ENCODE peak calls at places on chromosome 13, in five cellular contexts. One of them, this sample, is unnamed.

GRCh38 chr13:23020246-23020843 is 160.4 kb upstream of the SGCG start:
- DNase-seq in mammary epithelial cell: peak; percentile 29
- DNase-seq in CD8-positive, alpha-beta memory T cell: no peak
- DNase-seq in lung: no peak
- DNase-seq in CD4-positive, alpha-beta memory T cell: peak; percentile 22
- DNase-seq in this sample: peak; percentile 52

GRCh38 chr13:61795580-61795979 is 379.9 kb upstream of the PCDH20 start:
- DNase-seq in mammary epithelial cell: no peak
- DNase-seq in CD8-positive, alpha-beta memory T cell: no peak
- DNase-seq in lung: no peak
- DNase-seq in CD4-positive, alpha-beta memory T cell: no peak
- DNase-seq in this sample: no peak

GRCh38 chr13:50353651-50354415 is 338.6 kb downstream of the KCNRG start:
- DNase-seq in mammary epithelial cell: peak; percentile 54
- DNase-seq in CD8-positive, alpha-beta memory T cell: no peak
- DNase-seq in lung: no peak
- DNase-seq in CD4-positive, alpha-beta memory T cell: no peak
- DNase-seq in this sample: no peak

GRCh38 chr13:39892731-39893293 is 237.3 kb downstream of the COG6 start:
- DNase-seq in mammary epithelial cell: no peak
- DNase-seq in CD8-positive, alpha-beta memory T cell: no peak
- DNase-seq in lung: no peak
- DNase-seq in CD4-positive, alpha-beta memory T cell: peak; percentile 12
- DNase-seq in this sample: no peak

GRCh38 chr13:61413572-61413971 is 2.1 kb downstream of the PCDH20 start:
- DNase-seq in mammary epithelial cell: no peak
- DNase-seq in CD8-positive, alpha-beta memory T cell: no peak
- DNase-seq in lung: no peak
- DNase-seq in CD4-positive, alpha-beta memory T cell: no peak
- DNase-seq in this sample: no peak

GRCh38 chr13:113448885-113449692 is 4.2 kb downstream of the ADPRHL1 start:
- DNase-seq in mammary epithelial cell: no peak
- DNase-seq in CD8-positive, alpha-beta memory T cell: peak; percentile 41
- DNase-seq in lung: peak; percentile 77
- DNase-seq in CD4-positive, alpha-beta memory T cell: peak; percentile 70
- DNase-seq in this sample: peak; percentile 71

GRCh38 chr13:92537485-92537884 is 689.1 kb upstream of the GPC6 start:
- DNase-seq in mammary epithelial cell: no peak
- DNase-seq in CD8-positive, alpha-beta memory T cell: no peak
- DNase-seq in lung: no peak
- DNase-seq in CD4-positive, alpha-beta memory T cell: no peak
- DNase-seq in this sample: no peak

GRCh38 chr13:74136089-74136658 is 2.0 kb upstream of the KLF12 start:
- DNase-seq in mammary epithelial cell: peak; percentile 67
- DNase-seq in CD8-positive, alpha-beta memory T cell: peak; percentile 40
- DNase-seq in lung: no peak
- DNase-seq in CD4-positive, alpha-beta memory T cell: peak; percentile 54
- DNase-seq in this sample: peak; percentile 11

GRCh38 chr13:24274452-24274971 is 34.9 kb upstream of the C1QTNF9 start:
- DNase-seq in mammary epithelial cell: peak; percentile 6
- DNase-seq in CD8-positive, alpha-beta memory T cell: peak; percentile 55
- DNase-seq in lung: no peak
- DNase-seq in CD4-positive, alpha-beta memory T cell: peak; percentile 59
- DNase-seq in this sample: no peak

GRCh38 chr13:102609696-102610095 is 12.9 kb downstream of the TPP2 start:
- DNase-seq in mammary epithelial cell: no peak
- DNase-seq in CD8-positive, alpha-beta memory T cell: no peak
- DNase-seq in lung: no peak
- DNase-seq in CD4-positive, alpha-beta memory T cell: no peak
- DNase-seq in this sample: no peak

GRCh38 chr13:32165791-32166190 is 134.2 kb downstream of the FRY start:
- DNase-seq in mammary epithelial cell: peak; percentile 41
- DNase-seq in CD8-positive, alpha-beta memory T cell: no peak
- DNase-seq in lung: no peak
- DNase-seq in CD4-positive, alpha-beta memory T cell: no peak
- DNase-seq in this sample: no peak

GRCh38 chr13:33272531-33273124 is 12.9 kb downstream of the STARD13 start:
- DNase-seq in mammary epithelial cell: peak; percentile 41
- DNase-seq in CD8-positive, alpha-beta memory T cell: no peak
- DNase-seq in lung: no peak
- DNase-seq in CD4-positive, alpha-beta memory T cell: no peak
- DNase-seq in this sample: no peak

GRCh38 chr13:45370922-45371406 is 30.0 kb upstream of the TPT1 start:
- DNase-seq in mammary epithelial cell: no peak
- DNase-seq in CD8-positive, alpha-beta memory T cell: peak; percentile 46
- DNase-seq in lung: peak; percentile 60
- DNase-seq in CD4-positive, alpha-beta memory T cell: peak; percentile 43
- DNase-seq in this sample: peak; percentile 71

GRCh38 chr13:49315036-49315565 is 67.4 kb downstream of the CDADC1 start:
- DNase-seq in mammary epithelial cell: no peak
- DNase-seq in CD8-positive, alpha-beta memory T cell: no peak
- DNase-seq in lung: no peak
- DNase-seq in CD4-positive, alpha-beta memory T cell: no peak
- DNase-seq in this sample: no peak

GRCh38 chr13:107099661-107100060 is 531.7 kb upstream of the ARGLU1 start:
- DNase-seq in mammary epithelial cell: no peak
- DNase-seq in CD8-positive, alpha-beta memory T cell: no peak
- DNase-seq in lung: no peak
- DNase-seq in CD4-positive, alpha-beta memory T cell: no peak
- DNase-seq in this sample: no peak

GRCh38 chr13:94115054-94115453 is 364.4 kb downstream of the DCT start:
- DNase-seq in mammary epithelial cell: no peak
- DNase-seq in CD8-positive, alpha-beta memory T cell: no peak
- DNase-seq in lung: no peak
- DNase-seq in CD4-positive, alpha-beta memory T cell: no peak
- DNase-seq in this sample: no peak

GRCh38 chr13:110337287-110337686 is 30.2 kb downstream of the COL4A2 start:
- DNase-seq in mammary epithelial cell: no peak
- DNase-seq in CD8-positive, alpha-beta memory T cell: no peak
- DNase-seq in lung: no peak
- DNase-seq in CD4-positive, alpha-beta memory T cell: no peak
- DNase-seq in this sample: no peak

GRCh38 chr13:50844181-50844875 is 836 bp upstream of the DLEU7 start:
- DNase-seq in mammary epithelial cell: no peak
- DNase-seq in CD8-positive, alpha-beta memory T cell: no peak
- DNase-seq in lung: no peak
- DNase-seq in CD4-positive, alpha-beta memory T cell: no peak
- DNase-seq in this sample: no peak

GRCh38 chr13:75554981-75555380 is 5.4 kb downstream of the UCHL3 start:
- DNase-seq in mammary epithelial cell: no peak
- DNase-seq in CD8-positive, alpha-beta memory T cell: no peak
- DNase-seq in lung: no peak
- DNase-seq in CD4-positive, alpha-beta memory T cell: no peak
- DNase-seq in this sample: no peak

GRCh38 chr13:71115301-71115700 is 751.7 kb downstream of the DACH1 start:
- DNase-seq in mammary epithelial cell: no peak
- DNase-seq in CD8-positive, alpha-beta memory T cell: no peak
- DNase-seq in lung: no peak
- DNase-seq in CD4-positive, alpha-beta memory T cell: no peak
- DNase-seq in this sample: no peak

GRCh38 chr13:34435338-34435737 is 506.7 kb upstream of the NBEA start:
- DNase-seq in mammary epithelial cell: no peak
- DNase-seq in CD8-positive, alpha-beta memory T cell: no peak
- DNase-seq in lung: no peak
- DNase-seq in CD4-positive, alpha-beta memory T cell: no peak
- DNase-seq in this sample: no peak

GRCh38 chr13:40398060-40398459 is 268.4 kb downstream of the FOXO1 start:
- DNase-seq in mammary epithelial cell: no peak
- DNase-seq in CD8-positive, alpha-beta memory T cell: no peak
- DNase-seq in lung: no peak
- DNase-seq in CD4-positive, alpha-beta memory T cell: no peak
- DNase-seq in this sample: no peak

GRCh38 chr13:40539954-40540706 is 126.3 kb downstream of the FOXO1 start:
- DNase-seq in mammary epithelial cell: peak; percentile 53
- DNase-seq in CD8-positive, alpha-beta memory T cell: no peak
- DNase-seq in lung: no peak
- DNase-seq in CD4-positive, alpha-beta memory T cell: no peak
- DNase-seq in this sample: peak; percentile 50

GRCh38 chr13:37406031-37406430 is 192.5 kb downstream of the POSTN start:
- DNase-seq in mammary epithelial cell: peak; percentile 36
- DNase-seq in CD8-positive, alpha-beta memory T cell: no peak
- DNase-seq in lung: no peak
- DNase-seq in CD4-positive, alpha-beta memory T cell: no peak
- DNase-seq in this sample: no peak

GRCh38 chr13:32669030-32669646 is 82.9 kb downstream of the PDS5B start:
- DNase-seq in mammary epithelial cell: peak; percentile 12
- DNase-seq in CD8-positive, alpha-beta memory T cell: no peak
- DNase-seq in lung: no peak
- DNase-seq in CD4-positive, alpha-beta memory T cell: peak; percentile 35
- DNase-seq in this sample: no peak

GRCh38 chr13:98972627-98973026 is 5.2 kb downstream of the DOCK9 start:
- DNase-seq in mammary epithelial cell: peak; percentile 66
- DNase-seq in CD8-positive, alpha-beta memory T cell: no peak
- DNase-seq in lung: no peak
- DNase-seq in CD4-positive, alpha-beta memory T cell: no peak
- DNase-seq in this sample: no peak
- H3K27ac ChIP-seq in mammary epithelial cell: no peak overlapping the region
- H3K27ac ChIP-seq in CD8-positive, alpha-beta memory T cell: no peak overlapping the region
- H3K27ac ChIP-seq in lung: no peak overlapping the region
- H3K27ac ChIP-seq in CD4-positive, alpha-beta memory T cell: no peak overlapping the region
- H3K27ac ChIP-seq in this sample: no peak overlapping the region

DNA sequence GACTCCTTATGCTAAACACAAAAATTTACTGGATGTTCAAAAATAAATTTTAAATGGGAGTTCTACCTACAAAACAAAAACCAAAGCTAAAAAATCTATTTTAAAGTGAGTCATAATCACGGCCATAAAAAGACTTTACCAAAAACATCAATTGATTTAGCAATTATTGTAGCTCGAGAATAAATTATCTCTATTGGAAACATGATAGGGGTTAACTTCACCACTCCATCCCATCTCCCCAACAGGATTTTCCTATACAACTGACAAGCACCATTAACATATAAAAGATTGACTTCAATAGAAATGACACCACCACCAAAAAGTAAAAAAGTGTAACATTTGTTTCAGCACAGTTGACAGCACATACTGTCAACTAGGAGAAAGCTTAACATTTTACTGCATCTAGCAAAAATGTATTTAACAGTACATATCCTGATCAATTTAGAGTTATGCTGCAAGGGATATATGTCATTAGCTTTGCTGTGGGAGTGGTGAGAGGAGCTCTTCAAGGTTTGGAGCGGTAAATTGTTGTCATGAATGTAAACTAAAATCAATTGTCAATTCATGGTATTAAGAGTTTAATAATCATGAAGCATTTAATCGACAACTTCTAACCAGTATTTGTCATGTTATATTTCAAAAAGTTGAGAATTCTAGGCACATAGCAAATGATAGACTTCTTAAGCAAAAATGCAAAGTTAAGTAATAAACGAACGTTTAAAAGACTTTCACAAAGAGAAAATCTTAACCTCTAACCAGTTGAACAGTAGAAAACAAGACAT is 3.8 kb downstream of the UBL3 start:
- DNase-seq in mammary epithelial cell: no peak
- DNase-seq in CD8-positive, alpha-beta memory T cell: no peak
- DNase-seq in lung: no peak
- DNase-seq in CD4-positive, alpha-beta memory T cell: no peak
- DNase-seq in this sample: no peak
- H3K4me3 ChIP-seq in mammary epithelial cell: peak overlapping the region; percentile 59
- H3K4me3 ChIP-seq in CD8-positive, alpha-beta memory T cell: peak overlapping the region; percentile 67
- H3K4me3 ChIP-seq in lung: no peak overlapping the region
- H3K4me3 ChIP-seq in CD4-positive, alpha-beta memory T cell: peak overlapping the region; percentile 58
- H3K4me3 ChIP-seq in this sample: no peak overlapping the region

GRCh38 chr13:44302233-44302632 is 71.4 kb upstream of the SERP2 start:
- DNase-seq in mammary epithelial cell: peak; percentile 39
- DNase-seq in CD8-positive, alpha-beta memory T cell: no peak
- DNase-seq in lung: no peak
- DNase-seq in CD4-positive, alpha-beta memory T cell: no peak
- DNase-seq in this sample: no peak
- H3K27ac ChIP-seq in mammary epithelial cell: peak overlapping the region; percentile 84
- H3K27ac ChIP-seq in CD8-positive, alpha-beta memory T cell: no peak overlapping the region
- H3K27ac ChIP-seq in lung: no peak overlapping the region
- H3K27ac ChIP-seq in CD4-positive, alpha-beta memory T cell: no peak overlapping the region
- H3K27ac ChIP-seq in this sample: no peak overlapping the region

GRCh38 chr13:26255717-26256277 is 1.9 kb downstream of the CDK8 start:
- DNase-seq in mammary epithelial cell: no peak
- DNase-seq in CD8-positive, alpha-beta memory T cell: no peak
- DNase-seq in lung: no peak
- DNase-seq in CD4-positive, alpha-beta memory T cell: no peak
- DNase-seq in this sample: no peak
- H3K4me3 ChIP-seq in mammary epithelial cell: peak overlapping the region; percentile 90
- H3K4me3 ChIP-seq in CD8-positive, alpha-beta memory T cell: peak overlapping the region; percentile 76
- H3K4me3 ChIP-seq in lung: no peak overlapping the region
- H3K4me3 ChIP-seq in CD4-positive, alpha-beta memory T cell: peak overlapping the region; percentile 87
- H3K4me3 ChIP-seq in this sample: peak overlapping the region; percentile 90